ENCODE peak calls at places on chromosomes 11 and 22, in ten cellular contexts. K is cardiac fibroblast; P is fibroblast of pulmonary artery; B is right lobe of liver; N is neuronal stem cell; L is cardiac muscle cell; Z is choroid plexus epithelial cell; V is naive thymus-derived CD4-positive, alpha-beta T cell; J is fibroblast of mammary gland; C is mammary epithelial cell. Q is an unnamed sample.

GRCh38 chr11:80144932-80145612 is 704.2 kb upstream of the TENM4 start:
- DNase-seq in Z (no peak), V (no peak), P (no peak), B (no peak), L (no peak), J (no peak), N (no peak), K (no peak), C (no peak), Q (no peak)

GRCh38 chr11:65555693-65556231 is 2.4 kb downstream of the LTBP3 start:
- DNase-seq in L (no peak), P (peak), Z (peak), B (no peak), J (peak), N (no peak), V (peak), C (peak), K (peak), Q (no peak)

GRCh38 chr22:33000342-33001280 is 57.6 kb downstream of the SYN3 start:
- DNase-seq in C (peak), Z (peak), V (no peak), B (peak), N (peak), K (peak), L (peak), P (peak), J (peak), Q (peak)

GRCh38 chr11:104774578-104774977 is 123.7 kb downstream of the CASP12 start:
- DNase-seq in P (no peak), B (no peak), K (no peak), L (no peak), Z (no peak), N (no peak), J (no peak), V (no peak), C (no peak), Q (no peak)

GRCh38 chr11:35064114-35064800 is 74.7 kb upstream of the CD44 start:
- DNase-seq in Z (peak), C (no peak), B (no peak), P (no peak), N (no peak), V (no peak), L (no peak), J (peak), K (no peak), Q (no peak)

GRCh38 chr11:11979487-11980117 is 28.8 kb downstream of the DKK3 start:
- DNase-seq in N (no peak), Z (peak), P (peak), C (no peak), V (no peak), B (no peak), J (peak), K (peak), L (peak), Q (no peak)

GRCh38 chr11:110759972-110760381 is 47.7 kb upstream of the ARHGAP20 start:
- DNase-seq in K (peak), C (no peak), L (no peak), B (no peak), J (peak), Z (peak), N (no peak), P (peak), V (no peak), Q (no peak)

GRCh38 chr11:126284829-126285228 is 1.9 kb downstream of the TIRAP start:
- DNase-seq in B (no peak), L (no peak), C (peak), P (peak), Z (peak), V (peak), N (no peak), J (peak), K (peak), Q (peak)

GRCh38 chr11:12981879-12982531 is 27.1 kb upstream of the RASSF10 start:
- DNase-seq in C (peak), V (no peak), K (peak), P (peak), L (no peak), B (no peak), Z (peak), J (peak), N (no peak), Q (no peak)

GRCh38 chr11:11706022-11706421 is 84.2 kb upstream of the GALNT18 start:
- DNase-seq in Z (no peak), N (no peak), B (no peak), K (no peak), C (peak), P (no peak), J (peak), L (no peak), V (no peak), Q (no peak)

GRCh38 chr11:122202161-122202950 is 86.3 kb upstream of the BLID start:
- DNase-seq in P (peak), L (no peak), C (peak), K (peak), V (no peak), B (peak), N (no peak), J (peak), Z (peak), Q (no peak)

GRCh38 chr11:60939828-60940227 is 12.1 kb downstream of the SLC15A3 start:
- DNase-seq in K (peak), N (no peak), C (no peak), J (no peak), V (no peak), B (no peak), L (peak), Z (peak), P (peak), Q (no peak)

GRCh38 chr11:71568707-71569349 is 3.5 kb downstream of the KRTAP5-10 start:
- DNase-seq in P (peak), L (no peak), C (no peak), B (no peak), N (no peak), J (peak), V (no peak), K (peak), Z (peak), Q (no peak)

DNA sequence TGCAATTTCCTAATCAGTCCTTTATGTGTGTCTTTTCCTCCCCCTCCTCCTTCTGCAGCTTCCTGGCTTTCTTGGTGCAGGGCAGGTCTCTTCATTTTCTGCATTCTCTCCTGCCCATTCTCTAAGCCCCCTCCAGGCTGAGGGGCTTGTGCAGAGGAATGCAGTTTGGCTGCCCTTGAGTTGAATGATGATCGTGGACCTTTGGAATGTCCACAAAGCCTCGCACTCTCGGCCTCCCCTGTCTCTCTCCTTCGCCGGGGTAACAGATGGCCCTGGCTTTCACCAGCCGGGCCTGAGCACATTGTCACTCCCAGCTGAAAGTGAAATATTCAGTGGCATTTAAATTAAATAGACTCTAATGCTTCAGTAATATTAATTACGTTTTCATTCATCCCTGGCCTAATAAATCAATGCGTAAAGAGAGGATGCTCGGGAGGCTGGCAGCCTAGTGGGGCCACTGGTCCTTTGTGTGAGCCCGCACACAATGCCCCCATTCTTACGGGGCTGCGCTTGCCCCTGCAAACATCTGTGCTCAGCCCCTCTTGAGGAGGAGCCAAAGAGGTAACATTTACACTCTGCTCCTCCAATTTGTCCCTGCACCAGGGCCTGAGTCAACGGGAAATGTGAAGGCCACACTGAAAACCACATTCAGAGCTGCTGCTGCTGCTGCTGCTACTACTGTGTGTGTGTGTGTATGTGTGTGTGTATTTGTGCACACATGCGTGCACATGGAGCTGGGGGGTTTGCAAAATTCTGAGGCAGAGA is 64.9 kb upstream of the PAX6 start:
- DNase-seq in L (peak), B (no peak), V (no peak), K (no peak), N (peak), Z (no peak), C (no peak), J (no peak), P (no peak), Q (no peak)
- H3K4me3 ChIP-seq in L (no peak), B (no peak), V (no peak), K (no peak), N (peak), Z (no peak), C (no peak), J (no peak), P (no peak), Q (no peak)

DNA sequence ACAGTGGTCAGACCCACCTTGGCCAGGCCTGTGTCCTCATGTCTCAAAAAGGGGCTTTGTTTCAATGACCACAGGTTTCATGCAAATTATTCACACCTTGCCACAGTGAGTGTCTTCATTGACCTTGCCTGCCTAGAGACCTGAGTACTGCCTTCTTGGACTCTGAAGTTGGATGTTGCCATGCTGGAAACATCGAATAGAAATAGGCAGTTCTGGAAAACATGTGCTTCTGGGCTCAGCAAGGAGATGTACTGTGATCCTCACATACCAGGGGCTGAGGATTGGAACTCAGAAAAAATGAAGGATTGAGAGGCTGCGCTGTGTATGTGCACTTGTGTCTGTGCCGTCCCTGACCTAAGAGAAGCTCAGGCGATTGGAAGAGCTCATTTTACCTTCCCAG is 9.6 kb upstream of the NRIP3 start:
- DNase-seq in J (no peak), B (no peak), Z (no peak), V (no peak), C (no peak), L (no peak), N (no peak), P (no peak), K (no peak), Q (no peak)
- H3K4me3 ChIP-seq in J (no peak), B (no peak), Z (no peak), V (no peak), C (no peak), L (no peak), N (no peak), P (no peak), K (no peak), Q (no peak)

DNA sequence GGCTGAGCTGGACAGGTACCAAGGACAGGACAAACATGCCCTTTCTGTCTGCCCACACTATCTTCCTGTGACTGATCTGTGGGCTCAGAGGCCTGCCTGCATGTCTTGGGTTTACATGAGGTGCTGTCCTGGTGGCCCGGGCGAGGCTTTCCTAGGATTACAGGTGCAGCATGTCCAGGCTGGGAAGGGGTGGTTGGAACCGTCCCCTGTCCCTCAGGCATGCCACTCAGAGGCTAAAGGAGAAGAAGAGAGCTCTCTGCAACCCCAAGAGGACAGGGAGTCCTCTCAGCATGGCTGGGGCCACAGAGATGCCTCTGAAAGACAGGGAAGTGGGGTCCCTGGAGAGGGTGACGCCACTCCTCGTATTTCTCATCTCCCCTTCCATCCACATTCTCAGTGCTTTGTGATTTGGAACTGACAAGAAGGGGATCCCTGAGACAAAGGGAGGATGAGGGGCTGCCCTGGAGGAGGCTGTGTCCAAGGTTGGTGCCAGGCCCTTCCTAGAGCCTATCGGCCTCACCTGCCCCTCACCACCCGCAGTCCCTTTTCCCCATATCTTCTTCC is 64.6 kb upstream of the LMO1 start:
- DNase-seq in B (no peak), L (no peak), C (no peak), N (no peak), V (no peak), J (no peak), K (no peak), Z (no peak), P (no peak), Q (no peak)
- H3K4me3 ChIP-seq in B (no peak), L (no peak), C (no peak), N (no peak), V (no peak), J (no peak), K (no peak), Z (no peak), P (no peak), Q (no peak)

GRCh38 chr22:38741576-38741975 is 14.2 kb downstream of the SUN2 start:
- DNase-seq in C (no peak), L (no peak), P (no peak), V (no peak), B (no peak), N (no peak), K (no peak), Z (no peak), J (no peak), Q (no peak)

GRCh38 chr22:38745676-38746460 is 9.9 kb downstream of the SUN2 start:
- DNase-seq in J (no peak), L (no peak), V (no peak), C (no peak), N (no peak), Z (no peak), B (no peak), K (no peak), P (no peak), Q (no peak)

GRCh38 chr22:38748487-38749136 is 7.2 kb downstream of the SUN2 start:
- DNase-seq in Z (no peak), L (no peak), K (no peak), B (no peak), V (no peak), N (no peak), P (no peak), J (no peak), C (peak), Q (no peak)

GRCh38 chr22:38742176-38742942 is 13.4 kb downstream of the SUN2 start:
- DNase-seq in L (no peak), Z (no peak), C (no peak), P (no peak), K (no peak), N (no peak), B (no peak), V (no peak), J (no peak), Q (no peak)

DNA sequence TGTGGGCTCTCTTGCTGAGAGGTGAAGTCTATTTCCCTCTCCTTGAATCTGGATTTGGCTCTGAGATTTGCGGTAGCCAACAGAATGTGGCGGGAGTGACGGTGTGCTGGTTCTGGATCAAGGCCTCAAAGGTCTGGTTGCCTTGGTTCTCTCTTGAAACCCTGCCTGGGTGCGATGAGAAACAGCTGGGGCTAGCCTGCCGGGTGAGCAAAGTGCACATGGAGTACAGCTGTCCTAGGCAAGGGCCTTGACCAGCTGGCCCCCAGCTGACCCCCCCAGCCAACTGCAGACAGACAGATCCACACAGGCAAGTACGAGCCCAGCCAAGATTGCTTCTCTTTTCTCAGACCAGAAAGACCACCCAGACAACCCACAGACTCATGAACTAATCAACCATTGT is 10.8 kb downstream of the SUN2 start:
- DNase-seq in V (no peak), N (no peak), B (peak), Z (no peak), P (no peak), C (no peak), J (peak), K (no peak), L (no peak), Q (no peak)
- H3K4me3 ChIP-seq in V (no peak), N (no peak), B (no peak), Z (no peak), P (no peak), C (no peak), J (no peak), K (no peak), L (no peak), Q (no peak)

Q was measured in Jurkat, Clone E6-1.